ENCODE peak calls at places on chromosomes 16 and 17, in eight cellular contexts. A is dorsolateral prefrontal cortex, V is Panc1, Y is HCT116, H is fibroblast of the aortic adventitia, S is SK-N-SH, E is kidney epithelial cell, N is A549. Z is an unnamed sample.

GRCh38 chr16:78505544-78506371 is 406.3 kb downstream of the WWOX start:
- DNase-seq in A (no peak), V (no peak), Y (no peak), H (peak; percentile 52), S (no peak), E (no peak), N (no peak), Z (peak; percentile 42)

GRCh38 chr17:74513987-74514631 is 17.2 kb downstream of the CD300LB start:
- DNase-seq in A (no peak), V (peak; percentile 55), Y (peak; percentile 88), H (peak; percentile 34), S (no peak), E (no peak), N (peak; percentile 87), Z (peak; percentile 53)

GRCh38 chr17:61574542-61575351 is 16.3 kb downstream of the NACA2 start:
- DNase-seq in A (no peak), V (no peak), Y (peak; percentile 74), H (peak; percentile 65), S (peak; percentile 76), E (no peak), N (peak; percentile 88), Z (no peak)

GRCh38 chr17:16135461-16135860 is 79.9 kb downstream of the NCOR1 start:
- DNase-seq in A (no peak), V (no peak), Y (no peak), H (no peak), S (no peak), E (no peak), N (no peak), Z (no peak)

GRCh38 chr17:78974635-78975591 is 4.8 kb downstream of the LGALS3BP start:
- DNase-seq in A (no peak), V (peak; percentile 36), Y (peak; percentile 67), H (peak; percentile 89), S (no peak), E (peak; percentile 23), N (peak; percentile 64), Z (no peak)

GRCh38 chr17:69574257-69575197 is 160.0 kb downstream of the MAP2K6 start:
- DNase-seq in A (no peak), V (no peak), Y (no peak), H (peak; percentile 56), S (no peak), E (no peak), N (peak; percentile 67), Z (no peak)

GRCh38 chr17:50346313-50347086 is 574 bp downstream of the XYLT2 start:
- DNase-seq in A (no peak), V (no peak), Y (no peak), H (peak; percentile 21), S (peak; percentile 93), E (no peak), N (no peak), Z (no peak)

GRCh38 chr17:9368631-9369030 is 207.0 kb downstream of the STX8 start:
- DNase-seq in A (no peak), V (no peak), Y (no peak), H (no peak), S (no peak), E (no peak), N (no peak), Z (no peak)

GRCh38 chr16:57611184-57611583 is 17.2 kb upstream of the ADGRG1 start:
- DNase-seq in A (no peak), V (no peak), Y (no peak), H (peak; percentile 55), S (no peak), E (no peak), N (peak; percentile 49), Z (no peak)

GRCh38 chr17:57369509-57369945 is 113.2 kb downstream of the MSI2 start:
- DNase-seq in A (no peak), V (no peak), Y (no peak), H (no peak), S (no peak), E (no peak), N (no peak), Z (no peak)

GRCh38 chr17:39365252-39365651 is 36.2 kb downstream of the FBXL20 start:
- DNase-seq in A (no peak), V (no peak), Y (no peak), H (peak; percentile 89), S (no peak), E (no peak), N (no peak), Z (no peak)

GRCh38 chr17:39361064-39361463 is 40.4 kb downstream of the FBXL20 start:
- DNase-seq in A (no peak), V (no peak), Y (no peak), H (no peak), S (no peak), E (no peak), N (no peak), Z (no peak)

GRCh38 chr17:39364236-39365025 is 37.0 kb downstream of the FBXL20 start:
- DNase-seq in A (no peak), V (no peak), Y (no peak), H (peak; percentile 19), S (no peak), E (no peak), N (no peak), Z (no peak)

GRCh38 chr17:39360537-39360936 is 40.9 kb downstream of the FBXL20 start:
- DNase-seq in A (no peak), V (no peak), Y (no peak), H (no peak), S (no peak), E (no peak), N (no peak), Z (no peak)

DNA sequence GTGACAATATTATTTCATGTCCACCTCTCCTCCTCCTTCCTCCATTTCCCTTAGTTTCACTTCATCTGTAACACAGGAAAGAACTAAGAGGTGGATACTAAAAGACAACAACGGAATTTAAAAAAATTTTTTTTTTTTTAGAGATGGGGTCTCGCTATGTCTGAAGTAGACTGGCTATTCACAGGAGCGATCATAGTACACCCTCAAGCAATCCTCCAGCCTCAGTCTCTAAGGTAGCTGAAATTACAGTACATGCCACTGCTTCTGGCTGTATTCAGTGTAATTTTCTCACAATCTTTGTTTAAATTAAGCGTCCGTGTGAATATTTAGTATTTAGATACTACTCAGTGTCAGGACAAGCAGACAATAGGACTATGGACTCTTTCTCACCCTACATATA is 35.6 kb downstream of the FBXL20 start:
- DNase-seq in A (no peak), V (no peak), Y (no peak), H (no peak), S (no peak), E (no peak), N (no peak), Z (no peak)
- H3K4me3 ChIP-seq in A (no peak overlapping the region), V (no peak overlapping the region), Y (no peak overlapping the region), H (peak overlapping the region; percentile 39), S (no peak overlapping the region), E (no peak overlapping the region), N (no peak overlapping the region), Z (no peak overlapping the region)

GRCh38 chr17:42096360-42097111 is 1.7 kb downstream of the ZNF385C start:
- DNase-seq in A (no peak), V (no peak), Y (no peak), H (no peak), S (no peak), E (no peak), N (no peak), Z (no peak)
- TF ChIP-seq CTCF in A (no peak), V (no peak), Y (no peak), H (no peak), S (no peak), E (no peak), N (no peak), Z (no peak)

DNA sequence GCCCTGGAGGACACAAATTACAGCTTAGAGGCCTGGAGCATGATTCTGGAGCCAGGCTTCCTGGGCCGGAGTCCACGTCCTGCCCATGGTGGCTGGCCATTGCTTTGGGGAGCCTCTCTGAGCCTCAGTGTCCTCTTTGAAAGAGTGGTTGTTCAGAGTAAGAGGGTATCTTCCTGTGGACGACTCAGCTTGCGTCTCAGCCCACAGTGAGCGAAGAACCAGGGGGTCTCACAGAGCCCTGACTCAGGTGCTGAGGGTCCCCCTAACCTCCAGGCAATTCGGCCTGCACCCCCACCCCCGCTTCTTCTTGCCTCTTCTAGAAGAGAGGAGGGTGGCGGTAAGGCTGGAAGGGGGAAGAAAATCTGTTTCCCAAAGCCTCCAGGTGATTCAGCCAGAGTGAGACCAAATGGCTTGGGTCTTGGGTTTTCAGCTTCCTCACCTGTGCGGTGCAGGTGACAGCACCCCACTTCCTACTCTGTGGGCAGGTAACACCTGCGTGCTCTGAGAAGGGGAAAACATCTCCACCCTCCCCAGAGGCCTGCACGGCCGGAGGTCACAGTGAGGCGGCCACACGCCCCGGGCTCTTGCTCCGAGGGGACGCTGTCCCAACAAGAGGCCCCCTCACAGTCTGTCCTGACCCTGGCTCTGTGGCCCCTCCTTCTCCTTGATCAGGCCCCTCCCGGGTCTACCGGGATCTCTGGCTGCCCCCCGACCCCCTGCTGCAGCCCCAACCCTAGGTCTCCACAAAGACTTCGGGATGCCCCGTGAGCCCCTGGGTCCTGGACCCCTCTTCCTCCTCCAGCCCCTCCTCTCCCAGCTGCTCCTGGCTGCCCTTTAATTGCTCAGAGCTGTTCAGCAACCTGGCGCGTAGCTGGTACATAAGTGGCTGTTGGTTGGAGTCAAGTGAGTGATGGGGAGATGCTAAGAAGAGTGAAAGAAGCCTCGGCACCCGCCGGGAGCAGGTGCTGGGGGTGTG is 119.2 kb downstream of the METRNL start:
- DNase-seq in A (no peak), V (no peak), Y (no peak), H (no peak), S (no peak), E (no peak), N (no peak), Z (no peak)
- H3K4me3 ChIP-seq in A (no peak overlapping the region), V (no peak overlapping the region), Y (no peak overlapping the region), H (no peak overlapping the region), S (no peak overlapping the region), E (no peak overlapping the region), N (no peak overlapping the region), Z (no peak overlapping the region)

GRCh38 chr17:14214271-14214670 is 22.4 kb downstream of the CDRT15 start:
- DNase-seq in A (no peak), V (no peak), Y (no peak), H (peak; percentile 15), S (no peak), E (no peak), N (no peak), Z (no peak)

GRCh38 chr17:14212401-14212800 is 24.3 kb downstream of the CDRT15 start:
- DNase-seq in A (no peak), V (no peak), Y (no peak), H (no peak), S (no peak), E (no peak), N (no peak), Z (no peak)

GRCh38 chr17:14209215-14209614 is 27.4 kb downstream of the CDRT15 start:
- DNase-seq in A (no peak), V (no peak), Y (peak; percentile 13), H (no peak), S (no peak), E (no peak), N (no peak), Z (no peak)

GRCh38 chr17:14211246-14211645 is 25.4 kb downstream of the CDRT15 start:
- DNase-seq in A (no peak), V (no peak), Y (no peak), H (no peak), S (no peak), E (no peak), N (no peak), Z (no peak)

GRCh38 chr17:14211778-14212177 is 24.9 kb downstream of the CDRT15 start:
- DNase-seq in A (no peak), V (no peak), Y (no peak), H (no peak), S (no peak), E (no peak), N (no peak), Z (no peak)
- TF ChIP-seq CTCF in A (peak; percentile 39), V (peak; percentile 38), Y (peak; percentile 31), H (peak; percentile 45), S (peak; percentile 18), E (peak; percentile 12), N (no peak), Z (peak; percentile 21)

Z was measured in epithelial cell of proximal tubule.